ENCODE peak calls at places on chromosomes 16 and 17, in ten cellular contexts. U is endothelial cell; B is activated T-cell treated with anti-CD3 and anti-CD28 coated beads, Interleukin-2, amount 50 U/mL, for 4 hours; X is central memory CD4-positive, alpha-beta T cell; Z is CD8-positive, alpha-beta memory T cell; J is Calu3; D is A549; O is stimulated activated CD8-positive, alpha-beta memory T cell treated with anti-CD3 and anti-CD28 coated beads, Interleukin-4, amount 100 ng/mL, for 1 hour; K is prostate gland; I is HS-5. M is an unnamed sample.

GRCh38 chr17:17304521-17304985 is 1.4 kb downstream of the NT5M start:
- DNase-seq in I (no peak), X (peak), U (no peak), B (no peak), K (no peak), D (no peak), Z (peak), O (no peak), J (no peak), M (no peak)

GRCh38 chr16:27468941-27469531 is 67.1 kb downstream of the IL21R start:
- DNase-seq in B (no peak), Z (no peak), U (no peak), J (no peak), D (no peak), I (no peak), X (no peak), K (no peak), O (no peak), M (no peak)

GRCh38 chr17:60941028-60941427 is 263.4 kb downstream of the BCAS3 start:
- DNase-seq in U (no peak), D (no peak), X (no peak), J (no peak), O (no peak), K (no peak), Z (no peak), B (no peak), I (no peak), M (no peak)

GRCh38 chr16:31061813-31062440 is 12.1 kb downstream of the ZNF668 start:
- DNase-seq in D (no peak), K (no peak), J (no peak), B (no peak), I (no peak), O (no peak), Z (no peak), U (no peak), X (no peak), M (no peak)

GRCh38 chr17:78374631-78375274 is 3.7 kb upstream of the PGS1 start:
- DNase-seq in Z (no peak), B (no peak), U (peak), K (no peak), X (no peak), O (no peak), I (no peak), D (no peak), J (no peak), M (peak)

GRCh38 chr17:56244268-56244890 is 91.1 kb downstream of the ANKFN1 start:
- DNase-seq in I (no peak), U (no peak), K (no peak), J (no peak), Z (no peak), D (no peak), X (no peak), B (no peak), O (no peak), M (no peak)

GRCh38 chr16:27966756-27967155 is 96.8 kb downstream of the GSG1L start:
- DNase-seq in Z (no peak), O (no peak), D (no peak), U (no peak), I (no peak), B (no peak), K (no peak), J (no peak), X (no peak), M (no peak)

GRCh38 chr16:48318630-48319029 is 66.6 kb downstream of the SIAH1 start:
- DNase-seq in K (no peak), D (no peak), O (no peak), J (no peak), Z (peak), I (no peak), U (peak), B (no peak), X (peak), M (no peak)

GRCh38 chr17:47270946-47271705 is 17.5 kb downstream of the ITGB3 start:
- DNase-seq in O (no peak), B (no peak), I (no peak), J (no peak), U (no peak), Z (no peak), X (no peak), D (no peak), K (no peak), M (no peak)

GRCh38 chr16:10579965-10580918 is at the start of gene EMP2:
- DNase-seq in K (peak), I (peak), O (no peak), X (no peak), U (peak), B (no peak), Z (no peak), J (peak), D (peak), M (peak)

GRCh38 chr17:78605429-78605828 is 28.2 kb upstream of the DNAH17 start:
- DNase-seq in D (no peak), Z (no peak), O (no peak), J (no peak), K (no peak), X (no peak), B (no peak), U (no peak), I (no peak), M (no peak)

GRCh38 chr16:27273670-27274522 is 5.3 kb upstream of the NSMCE1 start:
- DNase-seq in J (peak), O (no peak), I (no peak), B (no peak), U (no peak), Z (no peak), D (peak), X (peak), K (no peak), M (no peak)

GRCh38 chr17:75970011-75970523 is 8.9 kb downstream of the ACOX1 start:
- DNase-seq in K (no peak), U (no peak), O (no peak), Z (no peak), D (no peak), I (peak), J (no peak), X (no peak), B (no peak), M (no peak)

GRCh38 chr17:66138120-66138519 is 53.8 kb downstream of the CEP112 start:
- DNase-seq in K (no peak), I (no peak), J (no peak), O (no peak), Z (no peak), X (no peak), U (peak), D (no peak), B (no peak), M (no peak)

GRCh38 chr17:19904924-19905323 is 37.2 kb upstream of the ULK2 start:
- DNase-seq in O (no peak), I (no peak), X (no peak), B (no peak), U (no peak), J (no peak), K (no peak), Z (no peak), D (no peak), M (no peak)

GRCh38 chr16:2719328-2720062 is 529 bp downstream of the PRSS27 start:
- DNase-seq in X (no peak), Z (no peak), I (no peak), K (no peak), D (no peak), B (no peak), J (peak), U (no peak), O (no peak), M (no peak)

GRCh38 chr16:55912022-55912421 is 36.8 kb upstream of the CES5A start:
- DNase-seq in Z (no peak), U (no peak), K (no peak), X (no peak), O (no peak), I (no peak), J (no peak), B (no peak), D (no peak), M (no peak)

GRCh38 chr17:42849451-42850157 is 1.4 kb upstream of the AOC3 start:
- DNase-seq in O (no peak), U (no peak), I (no peak), J (no peak), D (no peak), Z (no peak), K (no peak), X (no peak), B (no peak), M (no peak)

GRCh38 chr17:2092253-2092652 is 37.4 kb downstream of the HIC1 start:
- DNase-seq in X (no peak), B (no peak), J (no peak), O (no peak), K (no peak), I (no peak), D (no peak), Z (no peak), U (no peak), M (no peak)

GRCh38 chr16:72872966-72873365 is 175.0 kb downstream of the ZFHX3 start:
- DNase-seq in B (no peak), U (no peak), X (no peak), K (no peak), J (no peak), D (no peak), I (no peak), Z (no peak), O (no peak), M (no peak)

GRCh38 chr17:77271421-77271820 is 130.7 kb downstream of the SEC14L1 start:
- DNase-seq in X (no peak), B (no peak), I (no peak), J (no peak), O (no peak), U (no peak), K (no peak), Z (no peak), D (no peak), M (no peak)

GRCh38 chr16:50121721-50122445 is 31.2 kb upstream of the TENT4B start:
- DNase-seq in Z (no peak), X (peak), I (no peak), K (no peak), B (no peak), O (no peak), U (no peak), D (no peak), J (no peak), M (no peak)

GRCh38 chr17:51536627-51537026 is 276.3 kb downstream of the UTP18 start:
- DNase-seq in D (no peak), I (no peak), J (no peak), U (no peak), K (no peak), Z (no peak), B (no peak), O (no peak), X (no peak), M (no peak)

GRCh38 chr16:86243571-86244154 is 266.7 kb upstream of the FOXF1 start:
- DNase-seq in B (no peak), K (no peak), Z (no peak), J (no peak), U (no peak), I (no peak), O (no peak), D (no peak), X (no peak), M (no peak)

GRCh38 chr17:13474073-13474800 is 127.5 kb downstream of the HS3ST3A1 start:
- DNase-seq in U (no peak), Z (no peak), I (no peak), X (no peak), D (no peak), O (no peak), J (no peak), K (no peak), B (no peak), M (no peak)

GRCh38 chr16:66960270-66960669 is 796 bp upstream of the CES3 start:
- DNase-seq in U (no peak), K (no peak), J (no peak), X (no peak), O (no peak), I (no peak), B (no peak), Z (no peak), D (no peak), M (no peak)

GRCh38 chr17:17708816-17709215 is 27.6 kb downstream of the RAI1 start:
- DNase-seq in O (no peak), Z (no peak), U (no peak), J (no peak), I (no peak), X (no peak), K (no peak), D (no peak), B (no peak), M (no peak)

GRCh38 chr16:84501077-84501735 is 3.3 kb downstream of the MEAK7 start:
- DNase-seq in O (no peak), K (no peak), Z (no peak), U (no peak), I (peak), X (no peak), B (no peak), D (peak), J (peak), M (no peak)

GRCh38 chr16:70694088-70694487 is 8.2 kb upstream of the MTSS2 start:
- DNase-seq in J (no peak), U (no peak), D (peak), X (no peak), O (no peak), Z (no peak), K (no peak), B (no peak), I (peak), M (no peak)

GRCh38 chr17:63675231-63675606 is 24.7 kb downstream of the LIMD2 start:
- DNase-seq in J (no peak), I (no peak), B (no peak), K (no peak), X (no peak), O (no peak), Z (no peak), D (no peak), U (no peak), M (no peak)